ENCODE peak calls at places on chromosomes 13 and 19, in seven cellular contexts. E is stimulated activated CD4-positive, alpha-beta T cell treated with anti-CD3 and anti-CD28 coated beads, Interleukin-1b, Interleukin-23, amount 100 ng/mL, for 1 hour; F is astrocyte of the cerebellum; X is NCI-H1105 treated with DMSO at 0.1 percent for 48 hours; N is substantia nigra; P is cardiac fibroblast; H is left ventricle myocardium superior. O is an unnamed sample.
A peak's percentile ranks its signal among the peaks of the same experiment; 100 is the strongest.

GRCh38 chr19:18194554-18195238 is 1.7 kb downstream of the MPV17L2 start:
- DNase-seq in E (no peak), F (peak; percentile 65), X (no peak), N (no peak), P (peak; percentile 79), H (peak; percentile 42), O (peak; percentile 65)

GRCh38 chr19:17720487-17720839 is 1.2 kb downstream of the MAP1S start:
- DNase-seq in E (no peak), F (no peak), X (no peak), N (no peak), P (no peak), H (no peak), O (no peak)

GRCh38 chr19:56120371-56121179 is 520 bp downstream of the ZNF787 start:
- DNase-seq in E (peak; percentile 71), F (peak; percentile 15), X (peak; percentile 57), N (peak; percentile 69), P (peak; percentile 83), H (peak; percentile 88), O (peak; percentile 74)

GRCh38 chr19:41912899-41913475 is 15.3 kb downstream of the ERFL start:
- DNase-seq in E (no peak), F (no peak), X (no peak), N (no peak), P (no peak), H (no peak), O (no peak)

GRCh38 chr19:54114340-54114826 is 1.1 kb downstream of the TFPT start:
- DNase-seq in E (no peak), F (no peak), X (peak; percentile 19), N (no peak), P (peak; percentile 51), H (no peak), O (no peak)

GRCh38 chr13:45934283-45934682 is 82.7 kb upstream of the SIAH3 start:
- DNase-seq in E (no peak), F (no peak), X (no peak), N (no peak), P (no peak), H (no peak), O (no peak)

GRCh38 chr19:54851353-54851752 is 1.1 kb downstream of the KIR3DL2 start:
- DNase-seq in E (no peak), F (no peak), X (no peak), N (no peak), P (no peak), H (no peak), O (no peak)

GRCh38 chr19:33460221-33460908 is 61.2 kb downstream of the PEPD start:
- DNase-seq in E (no peak), F (no peak), X (no peak), N (no peak), P (no peak), H (no peak), O (no peak)

GRCh38 chr19:1315470-1316166 is 29.9 kb downstream of the EFNA2 start:
- DNase-seq in E (no peak), F (no peak), X (peak; percentile 14), N (no peak), P (peak; percentile 59), H (peak; percentile 76), O (peak; percentile 56)

GRCh38 chr13:91482427-91482826 is 84.0 kb downstream of the GPC5 start:
- DNase-seq in E (no peak), F (peak; percentile 12), X (no peak), N (no peak), P (no peak), H (no peak), O (no peak)

GRCh38 chr19:8050274-8051096 is 2.1 kb upstream of the CCL25 start:
- DNase-seq in E (peak; percentile 92), F (peak; percentile 15), X (no peak), N (peak; percentile 42), P (peak; percentile 79), H (peak; percentile 86), O (peak; percentile 68)

GRCh38 chr13:67147257-67148218 is 82.6 kb downstream of the PCDH9 start:
- DNase-seq in E (no peak), F (peak; percentile 66), X (no peak), N (no peak), P (peak; percentile 79), H (no peak), O (peak; percentile 9)

GRCh38 chr13:40875583-40875982 is 86.2 kb downstream of the SLC25A15 start:
- DNase-seq in E (no peak), F (no peak), X (no peak), N (no peak), P (no peak), H (no peak), O (no peak)

O was measured in MCF 10A.